ENCODE peak calls at places on chromosomes 5 and 9, in six cellular contexts. R is T-helper 1 cell; A is CD14-positive monocyte; W is activated CD4-positive, CD25-positive, alpha-beta regulatory T cell treated with anti-CD3 and anti-CD28 coated beads, Interleukin-2, amount 50 U/mL, for 72 hours; M is CD4-positive, CD25-positive, alpha-beta regulatory T cell; V is NCI-H2081. U is an unnamed sample.

GRCh38 chr9:17623965-17624364 is 45.1 kb downstream of the SH3GL2 start:
- DNase-seq in R (no peak), A (no peak), W (no peak), M (no peak), V (no peak), U (no peak)

GRCh38 chr9:4289411-4290380 is 10.2 kb downstream of the GLIS3 start:
- DNase-seq in R (no peak), A (no peak), W (no peak), M (no peak), V (no peak), U (no peak)

GRCh38 chr5:102857090-102857818 is 102.1 kb downstream of the PAM start:
- DNase-seq in R (no peak), A (no peak), W (no peak), M (no peak), V (no peak), U (no peak)

GRCh38 chr5:141840826-141841360 is 37.3 kb downstream of the PCDH1 start:
- DNase-seq in R (no peak), A (no peak), W (no peak), M (no peak), V (no peak), U (no peak)

GRCh38 chr9:95801797-95802196 is 73.7 kb upstream of the ERCC6L2 start:
- DNase-seq in R (no peak), A (no peak), W (no peak), M (no peak), V (no peak), U (no peak)

GRCh38 chr9:97382099-97382718 is 29.7 kb upstream of the TDRD7 start:
- DNase-seq in R (no peak), A (no peak), W (no peak), M (no peak), V (no peak), U (no peak)

GRCh38 chr9:70477907-70478480 is 63.5 kb upstream of the KLF9 start:
- DNase-seq in R (no peak), A (no peak), W (no peak), M (no peak), V (no peak), U (no peak)

GRCh38 chr9:73143606-73144328 is 7.9 kb upstream of the ANXA1 start:
- DNase-seq in R (no peak), A (no peak), W (no peak), M (no peak), V (no peak), U (no peak)

GRCh38 chr9:136532799-136533774 is 12.8 kb downstream of the NOTCH1 start:
- DNase-seq in R (peak), A (no peak), W (peak), M (peak), V (no peak), U (peak)

GRCh38 chr5:14054111-14054854 is 88.9 kb upstream of the TRIO start:
- DNase-seq in R (no peak), A (no peak), W (no peak), M (no peak), V (no peak), U (no peak)

GRCh38 chr9:110049699-110050450 is 158.1 kb downstream of the C9orf152 start:
- DNase-seq in R (no peak), A (no peak), W (no peak), M (peak), V (peak), U (no peak)

U was measured in CD8-positive, alpha-beta T cell.